ENCODE peak calls at places on chromosomes 3 and 15, in six cellular contexts. M is RWPE1, W is substantia nigra, Y is left lung, L is AML-193, F is HTR-8/SVneo. B is an unnamed sample.

GRCh38 chr3:23944861-23945652 is at the start of gene NR1D2:
- DNase-seq in W (peak), M (peak), F (peak), L (peak), Y (peak), B (peak)

GRCh38 chr15:56667517-56667916 is 65.8 kb downstream of the ZNF280D start:
- DNase-seq in F (no peak), W (no peak), Y (no peak), L (peak), M (no peak), B (no peak)

GRCh38 chr3:143078883-143079282 is 40.7 kb upstream of the CHST2 start:
- DNase-seq in L (no peak), F (peak), W (no peak), Y (no peak), M (peak), B (no peak)

GRCh38 chr3:78659386-78659987 is 1108.3 kb downstream of the ROBO1 start:
- DNase-seq in W (peak), M (peak), F (peak), L (peak), Y (no peak), B (no peak)

GRCh38 chr3:152362086-152362485 is 93.4 kb downstream of the MBNL1 start:
- DNase-seq in W (peak), L (no peak), M (no peak), Y (no peak), F (no peak), B (no peak)

GRCh38 chr3:165830746-165831145 is 6.5 kb downstream of the BCHE start:
- DNase-seq in Y (no peak), F (no peak), L (no peak), W (no peak), M (no peak), B (no peak)

GRCh38 chr3:83934208-83935150 is 1024.3 kb upstream of the CADM2 start:
- DNase-seq in Y (no peak), F (peak), L (no peak), W (no peak), M (peak), B (no peak)

GRCh38 chr3:27312044-27312668 is 57.0 kb downstream of the NEK10 start:
- DNase-seq in W (no peak), L (peak), M (peak), Y (no peak), F (peak), B (no peak)

GRCh38 chr15:68018797-68019196 is 35.3 kb upstream of the PIAS1 start:
- DNase-seq in Y (no peak), M (no peak), L (no peak), W (no peak), F (no peak), B (no peak)

GRCh38 chr3:152021951-152022461 is 148.6 kb downstream of the SUCNR1 start:
- DNase-seq in F (peak), L (no peak), M (peak), Y (peak), W (no peak), B (no peak)

GRCh38 chr3:187801152-187801551 is 55.9 kb upstream of the BCL6 start:
- DNase-seq in F (no peak), M (no peak), W (no peak), Y (no peak), L (no peak), B (no peak)

GRCh38 chr3:17195856-17196604 is 311.3 kb downstream of the PLCL2 start:
- DNase-seq in W (peak), L (no peak), F (no peak), M (no peak), Y (no peak), B (no peak)

GRCh38 chr3:154137036-154137435 is 15.8 kb downstream of the ARHGEF26 start:
- DNase-seq in W (no peak), Y (no peak), F (no peak), M (no peak), L (no peak), B (no peak)

GRCh38 chr3:195135921-195136320 is 135.0 kb downstream of the XXYLT1 start:
- DNase-seq in F (no peak), M (no peak), W (no peak), L (no peak), Y (no peak), B (no peak)

GRCh38 chr3:172237121-172237742 is 197.9 kb downstream of the FNDC3B start:
- DNase-seq in Y (no peak), M (no peak), L (no peak), W (no peak), F (no peak), B (no peak)

GRCh38 chr3:148727242-148727641 is 29.5 kb downstream of the AGTR1 start:
- DNase-seq in W (peak), L (peak), Y (no peak), F (peak), M (peak), B (no peak)

GRCh38 chr3:46361408-46362283 is 7.7 kb downstream of the CCR2 start:
- DNase-seq in F (peak), M (peak), Y (peak), L (peak), W (no peak), B (no peak)

GRCh38 chr15:40469776-40470390 is 901 bp upstream of the CHST14 start:
- DNase-seq in F (no peak), L (no peak), Y (peak), M (no peak), W (no peak), B (peak)

GRCh38 chr3:154973851-154974250 is 106.3 kb upstream of the MME start:
- DNase-seq in M (no peak), F (no peak), L (no peak), W (no peak), Y (no peak), B (no peak)

GRCh38 chr15:53527996-53528395 is 231.5 kb downstream of the WDR72 start:
- DNase-seq in W (no peak), Y (no peak), F (no peak), L (no peak), M (no peak), B (no peak)

GRCh38 chr15:74027688-74028087 is 33.2 kb downstream of the PML start:
- DNase-seq in Y (peak), M (no peak), W (no peak), F (no peak), L (no peak), B (no peak)

GRCh38 chr3:10198761-10199688 is 34.3 kb downstream of the IRAK2 start:
- DNase-seq in L (peak), W (peak), Y (peak), M (peak), F (no peak), B (no peak)

GRCh38 chr15:99454107-99454809 is 111.5 kb upstream of the MEF2A start:
- DNase-seq in M (no peak), F (no peak), L (no peak), W (no peak), Y (no peak), B (no peak)

GRCh38 chr15:81312790-81313543 is 11.0 kb downstream of the STARD5 start:
- DNase-seq in M (peak), F (peak), Y (peak), W (no peak), L (no peak), B (peak)